ENCODE peak calls at places on chromosomes 1 and 21, in five cellular contexts. I, V, E, A and X are unnamed samples.

GRCh38 chr1:15616704-15617172 is 520 bp upstream of the DDI2 start:
- DNase-seq in I (no peak), V (no peak), E (no peak), A (peak), X (peak)

GRCh38 chr1:107141491-107142369 is 891 bp downstream of the NTNG1 start:
- DNase-seq in I (peak), V (no peak), E (no peak), A (no peak), X (no peak)

GRCh38 chr1:1170891-1171550 is 2.7 kb upstream of the TTLL10 start:
- DNase-seq in I (no peak), V (no peak), E (peak), A (no peak), X (no peak)

GRCh38 chr1:66330711-66331110 is 203.2 kb upstream of the SGIP1 start:
- DNase-seq in I (no peak), V (no peak), E (no peak), A (no peak), X (no peak)

GRCh38 chr1:229035054-229035747 is 235.7 kb upstream of the RAB4A start:
- DNase-seq in I (no peak), V (no peak), E (no peak), A (no peak), X (no peak)

GRCh38 chr1:19525607-19526545 is 40.5 kb upstream of the CAPZB start:
- DNase-seq in I (no peak), V (no peak), E (peak), A (no peak), X (no peak)

GRCh38 chr21:34807881-34808568 is 139.2 kb downstream of the CLIC6 start:
- DNase-seq in I (no peak), V (no peak), E (peak), A (peak), X (no peak)

GRCh38 chr21:44765231-44766013 is 36.2 kb downstream of the UBE2G2 start:
- DNase-seq in I (no peak), V (peak), E (no peak), A (no peak), X (no peak)

GRCh38 chr1:185681034-185681633 is 53.1 kb upstream of the HMCN1 start:
- DNase-seq in I (no peak), V (no peak), E (peak), A (no peak), X (no peak)

GRCh38 chr1:243735457-243735856 is 114.6 kb downstream of the AKT3 start:
- DNase-seq in I (no peak), V (no peak), E (no peak), A (no peak), X (no peak)

GRCh38 chr1:64691631-64692030 is 53.2 kb upstream of the RAVER2 start:
- DNase-seq in I (no peak), V (no peak), E (no peak), A (no peak), X (no peak)

GRCh38 chr1:154182342-154183044 is 9.4 kb downstream of the TPM3 start:
- DNase-seq in I (peak), V (no peak), E (peak), A (no peak), X (peak)

GRCh38 chr1:74767490-74767889 is 34.5 kb downstream of the TYW3 start:
- DNase-seq in I (no peak), V (no peak), E (no peak), A (no peak), X (no peak)

GRCh38 chr1:153610334-153611023 is 2.5 kb downstream of the S100A16 start:
- DNase-seq in I (no peak), V (no peak), E (peak), A (no peak), X (no peak)

GRCh38 chr1:89527750-89528381 is 3.2 kb downstream of the LRRC8B start:
- DNase-seq in I (no peak), V (no peak), E (peak), A (no peak), X (no peak)

GRCh38 chr1:16440150-16440479 is 409 bp upstream of the NECAP2 start:
- DNase-seq in I (no peak), V (no peak), E (no peak), A (no peak), X (no peak)

GRCh38 chr1:159851386-159851785 is 11.1 kb downstream of the VSIG8 start:
- DNase-seq in I (no peak), V (no peak), E (no peak), A (no peak), X (no peak)

GRCh38 chr1:3061981-3062615 is 6.9 kb upstream of the PRDM16 start:
- DNase-seq in I (no peak), V (no peak), E (no peak), A (no peak), X (no peak)

GRCh38 chr1:52857443-52857842 is 14.9 kb downstream of the ZYG11A start:
- DNase-seq in I (no peak), V (no peak), E (no peak), A (no peak), X (no peak)

GRCh38 chr1:114134518-114134917 is 19.2 kb downstream of the SYT6 start:
- DNase-seq in I (peak), V (no peak), E (no peak), A (no peak), X (no peak)

GRCh38 chr21:25512095-25513086 is 94.9 kb downstream of the MRPL39 start:
- DNase-seq in I (no peak), V (no peak), E (peak), A (no peak), X (no peak)

GRCh38 chr1:117794073-117794472 is 135.3 kb downstream of the GDAP2 start:
- DNase-seq in I (no peak), V (no peak), E (no peak), A (no peak), X (no peak)

GRCh38 chr1:55650449-55650848 is 435.3 kb upstream of the USP24 start:
- DNase-seq in I (no peak), V (no peak), E (no peak), A (no peak), X (no peak)

GRCh38 chr21:32022141-32022540 is 149.3 kb downstream of the HUNK start:
- DNase-seq in I (no peak), V (no peak), E (no peak), A (no peak), X (no peak)

GRCh38 chr1:65952692-65953091 is 160.0 kb downstream of the PDE4B start:
- DNase-seq in I (no peak), V (no peak), E (no peak), A (no peak), X (no peak)

GRCh38 chr1:201696217-201696761 is 132.7 kb upstream of the IPO9 start:
- DNase-seq in I (no peak), V (no peak), E (peak), A (peak), X (peak)
- TF ChIP-seq CTCF in I (no peak), V (peak), E (no peak), A (no peak), X (no peak)

GRCh38 chr1:46793126-46793525 is 5.7 kb upstream of the CYP4B1 start:
- DNase-seq in I (no peak), V (peak), E (no peak), A (peak), X (no peak)

GRCh38 chr1:46790702-46791101 is 8.1 kb upstream of the CYP4B1 start:
- DNase-seq in I (no peak), V (peak), E (no peak), A (no peak), X (no peak)
- TF ChIP-seq CTCF in I (no peak), V (no peak), E (no peak), A (no peak), X (no peak)

GRCh38 chr1:175129997-175130648 is 62.5 kb downstream of the KIAA0040 start:
- DNase-seq in I (no peak), V (no peak), E (no peak), A (no peak), X (no peak)
- TF ChIP-seq CTCF in I (no peak), V (no peak), E (no peak), A (no peak), X (no peak)

GRCh38 chr1:219907772-219908070 is 20.6 kb downstream of the SLC30A10 start:
- DNase-seq in I (no peak), V (no peak), E (no peak), A (no peak), X (no peak)

GRCh38 chr1:219909476-219909875 is 18.9 kb downstream of the SLC30A10 start:
- DNase-seq in I (no peak), V (no peak), E (no peak), A (no peak), X (no peak)

GRCh38 chr1:219910716-219911115 is 17.6 kb downstream of the SLC30A10 start:
- DNase-seq in I (no peak), V (no peak), E (no peak), A (no peak), X (no peak)

GRCh38 chr1:219906924-219907771 is 21.2 kb downstream of the SLC30A10 start:
- DNase-seq in I (no peak), V (no peak), E (no peak), A (no peak), X (no peak)

GRCh38 chr1:219908170-219908569 is 20.2 kb downstream of the SLC30A10 start:
- DNase-seq in I (no peak), V (no peak), E (no peak), A (no peak), X (no peak)
- TF ChIP-seq CTCF in I (no peak), V (no peak), E (no peak), A (no peak), X (no peak)

DNA sequence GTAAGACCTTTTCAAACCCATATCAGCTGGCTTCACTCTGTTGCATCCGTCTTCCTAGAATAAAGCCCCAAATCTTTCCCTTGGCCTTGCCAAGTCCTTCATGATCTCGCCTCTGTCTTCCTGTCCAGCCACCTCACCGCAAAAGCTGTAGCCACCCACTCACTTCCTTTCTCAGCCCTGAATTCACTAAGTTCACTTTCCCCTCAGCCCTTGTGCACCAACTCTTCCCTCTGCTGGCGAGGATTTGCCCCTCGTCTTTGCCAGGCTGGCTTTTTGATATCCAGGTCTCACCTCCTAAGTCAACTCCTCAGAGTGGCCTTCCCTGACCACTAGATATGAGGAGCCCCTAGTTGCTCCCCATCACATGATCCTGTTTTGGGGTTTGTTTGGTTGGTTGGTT is 3.9 kb upstream of the COL16A1 start:
- DNase-seq in I (no peak), V (no peak), E (no peak), A (no peak), X (no peak)
- TF ChIP-seq CTCF in I (no peak), V (peak), E (no peak), A (no peak), X (no peak)

GRCh38 chr1:86137458-86137857 is 19.1 kb downstream of the COL24A1 start:
- DNase-seq in I (no peak), V (no peak), E (no peak), A (no peak), X (no peak)

GRCh38 chr1:86140481-86140880 is 16.1 kb downstream of the COL24A1 start:
- DNase-seq in I (no peak), V (no peak), E (no peak), A (no peak), X (no peak)

GRCh38 chr1:86138746-86139145 is 17.8 kb downstream of the COL24A1 start:
- DNase-seq in I (no peak), V (no peak), E (no peak), A (no peak), X (no peak)
- TF ChIP-seq CTCF in I (no peak), V (no peak), E (no peak), A (no peak), X (no peak)